ENCODE peak calls at places on chromosomes 11 and 22, in six cellular contexts. One of them, this sample, is unnamed.

GRCh38 chr11:134235399-134235798 is 10.9 kb downstream of the VPS26B start:
- DNase-seq in dorsolateral prefrontal cortex: no peak
- DNase-seq in chondrocyte: no peak
- DNase-seq in stromal cell of bone marrow: no peak
- DNase-seq in iris pigment epithelial cell: no peak
- DNase-seq in GM04503: no peak
- DNase-seq in this sample: no peak

GRCh38 chr11:61874460-61874809 is 16.9 kb downstream of the FADS3 start:
- DNase-seq in chondrocyte: peak
- DNase-seq in GM04503: no peak
- DNase-seq in dorsolateral prefrontal cortex: no peak
- DNase-seq in iris pigment epithelial cell: no peak
- DNase-seq in stromal cell of bone marrow: no peak
- DNase-seq in this sample: no peak

GRCh38 chr11:64923151-64923661 is 1.3 kb upstream of the PPP2R5B start:
- DNase-seq in stromal cell of bone marrow: no peak
- DNase-seq in iris pigment epithelial cell: no peak
- DNase-seq in GM04503: no peak
- DNase-seq in dorsolateral prefrontal cortex: no peak
- DNase-seq in chondrocyte: no peak
- DNase-seq in this sample: no peak

GRCh38 chr11:73327812-73328364 is 19.8 kb downstream of the ARHGEF17 start:
- DNase-seq in dorsolateral prefrontal cortex: no peak
- DNase-seq in GM04503: no peak
- DNase-seq in stromal cell of bone marrow: no peak
- DNase-seq in chondrocyte: no peak
- DNase-seq in iris pigment epithelial cell: no peak
- DNase-seq in this sample: no peak

GRCh38 chr11:72814831-72815618 is 814 bp downstream of the ATG16L2 start:
- DNase-seq in stromal cell of bone marrow: no peak
- DNase-seq in dorsolateral prefrontal cortex: no peak
- DNase-seq in chondrocyte: peak
- DNase-seq in iris pigment epithelial cell: peak
- DNase-seq in GM04503: no peak
- DNase-seq in this sample: peak

GRCh38 chr11:11499300-11499699 is 122.5 kb downstream of the GALNT18 start:
- DNase-seq in chondrocyte: no peak
- DNase-seq in GM04503: no peak
- DNase-seq in stromal cell of bone marrow: no peak
- DNase-seq in iris pigment epithelial cell: no peak
- DNase-seq in dorsolateral prefrontal cortex: no peak
- DNase-seq in this sample: no peak

GRCh38 chr22:28002181-28002700 is 83.2 kb upstream of the PITPNB start:
- DNase-seq in GM04503: no peak
- DNase-seq in stromal cell of bone marrow: no peak
- DNase-seq in iris pigment epithelial cell: peak
- DNase-seq in dorsolateral prefrontal cortex: no peak
- DNase-seq in chondrocyte: no peak
- DNase-seq in this sample: no peak

GRCh38 chr11:13717331-13717730 is 48.9 kb downstream of the FAR1 start:
- DNase-seq in iris pigment epithelial cell: peak
- DNase-seq in GM04503: peak
- DNase-seq in stromal cell of bone marrow: peak
- DNase-seq in chondrocyte: no peak
- DNase-seq in dorsolateral prefrontal cortex: no peak
- DNase-seq in this sample: no peak

GRCh38 chr11:16812274-16812673 is 73.8 kb downstream of the C11orf58 start:
- DNase-seq in dorsolateral prefrontal cortex: no peak
- DNase-seq in iris pigment epithelial cell: no peak
- DNase-seq in stromal cell of bone marrow: no peak
- DNase-seq in GM04503: no peak
- DNase-seq in chondrocyte: no peak
- DNase-seq in this sample: no peak

GRCh38 chr11:2781413-2782274 is 81.8 kb upstream of the KCNQ1OT1 start:
- DNase-seq in iris pigment epithelial cell: peak
- DNase-seq in GM04503: no peak
- DNase-seq in stromal cell of bone marrow: no peak
- DNase-seq in dorsolateral prefrontal cortex: peak
- DNase-seq in chondrocyte: peak
- DNase-seq in this sample: peak

GRCh38 chr11:35571703-35572102 is 46.3 kb upstream of the PAMR1 start:
- DNase-seq in stromal cell of bone marrow: no peak
- DNase-seq in iris pigment epithelial cell: no peak
- DNase-seq in dorsolateral prefrontal cortex: no peak
- DNase-seq in GM04503: no peak
- DNase-seq in chondrocyte: no peak
- DNase-seq in this sample: no peak

GRCh38 chr11:119878990-119879389 is 150.0 kb upstream of the NECTIN1 start:
- DNase-seq in iris pigment epithelial cell: no peak
- DNase-seq in dorsolateral prefrontal cortex: no peak
- DNase-seq in chondrocyte: no peak
- DNase-seq in stromal cell of bone marrow: no peak
- DNase-seq in GM04503: no peak
- DNase-seq in this sample: no peak

GRCh38 chr22:38504731-38505594 is 1.1 kb downstream of the DDX17 start:
- DNase-seq in dorsolateral prefrontal cortex: no peak
- DNase-seq in iris pigment epithelial cell: peak
- DNase-seq in GM04503: no peak
- DNase-seq in stromal cell of bone marrow: no peak
- DNase-seq in chondrocyte: no peak
- DNase-seq in this sample: peak

GRCh38 chr22:27720860-27721259 is 80.7 kb downstream of the MN1 start:
- DNase-seq in chondrocyte: no peak
- DNase-seq in dorsolateral prefrontal cortex: no peak
- DNase-seq in iris pigment epithelial cell: no peak
- DNase-seq in stromal cell of bone marrow: no peak
- DNase-seq in GM04503: no peak
- DNase-seq in this sample: no peak

GRCh38 chr11:77075425-77075905 is 8.7 kb downstream of the CAPN5 start:
- DNase-seq in iris pigment epithelial cell: no peak
- DNase-seq in GM04503: no peak
- DNase-seq in dorsolateral prefrontal cortex: peak
- DNase-seq in stromal cell of bone marrow: no peak
- DNase-seq in chondrocyte: no peak
- DNase-seq in this sample: no peak

GRCh38 chr22:50115693-50116092 is 25.9 kb downstream of the MOV10L1 start:
- DNase-seq in stromal cell of bone marrow: no peak
- DNase-seq in GM04503: no peak
- DNase-seq in chondrocyte: no peak
- DNase-seq in dorsolateral prefrontal cortex: no peak
- DNase-seq in iris pigment epithelial cell: peak
- DNase-seq in this sample: no peak

GRCh38 chr22:26002456-26002855 is 166.8 kb upstream of the SEZ6L start:
- DNase-seq in dorsolateral prefrontal cortex: no peak
- DNase-seq in GM04503: no peak
- DNase-seq in chondrocyte: no peak
- DNase-seq in stromal cell of bone marrow: no peak
- DNase-seq in iris pigment epithelial cell: no peak
- DNase-seq in this sample: no peak

GRCh38 chr22:26226538-26227297 is 57.5 kb downstream of the SEZ6L start:
- DNase-seq in stromal cell of bone marrow: no peak
- DNase-seq in iris pigment epithelial cell: no peak
- DNase-seq in chondrocyte: no peak
- DNase-seq in GM04503: no peak
- DNase-seq in dorsolateral prefrontal cortex: peak
- DNase-seq in this sample: no peak